ENCODE peak calls at places on chromosomes 4 and X, in four cellular contexts. P is GM12878, H is K562, C is HL-60. Y is an unnamed sample.

GRCh38 chrX:107825698-107826285 is at the start of gene MID2:
- DNase-seq in P (no peak), H (no peak), C (no peak), Y (peak)

GRCh38 chrX:103477496-103477895 is 41.8 kb downstream of the RAB40A start:
- DNase-seq in P (no peak), H (no peak), C (no peak), Y (no peak)

GRCh38 chrX:65407157-65407626 is 127.4 kb downstream of the LAS1L start:
- DNase-seq in P (no peak), H (no peak), C (no peak), Y (no peak)

GRCh38 chrX:110188701-110189558 is 129.0 kb downstream of the AMMECR1 start:
- DNase-seq in P (no peak), H (no peak), C (no peak), Y (no peak)

GRCh38 chr4:77826280-77826679 is 7.1 kb upstream of the CNOT6L start:
- DNase-seq in P (no peak), H (no peak), C (no peak), Y (no peak)

GRCh38 chrX:19875051-19875432 is 12.4 kb downstream of the SH3KBP1 start:
- DNase-seq in P (no peak), H (no peak), C (peak), Y (no peak)

GRCh38 chrX:10031743-10032142 is 64.6 kb downstream of the CLDN34 start:
- DNase-seq in P (no peak), H (no peak), C (no peak), Y (no peak)

GRCh38 chrX:121407627-121408026 is 360.2 kb downstream of the GLUD2 start:
- DNase-seq in P (no peak), H (peak), C (no peak), Y (no peak)

GRCh38 chr4:170529760-170530440 is 440.1 kb upstream of the AADAT start:
- DNase-seq in P (no peak), H (no peak), C (no peak), Y (no peak)

GRCh38 chr4:121216438-121216837 is 52.3 kb upstream of the TNIP3 start:
- DNase-seq in P (no peak), H (no peak), C (no peak), Y (no peak)

GRCh38 chr4:138414202-138414601 is 172.1 kb upstream of the SLC7A11 start:
- DNase-seq in P (no peak), H (no peak), C (peak), Y (no peak)

GRCh38 chrX:118751950-118752783 is 24.8 kb downstream of the IL13RA1 start:
- DNase-seq in P (peak), H (no peak), C (peak), Y (peak)

GRCh38 chrX:31658360-31658759 is 586.5 kb upstream of the FTHL17 start:
- DNase-seq in P (no peak), H (peak), C (no peak), Y (no peak)

GRCh38 chrX:103197721-103198306 is 17.1 kb upstream of the BEX4 start:
- DNase-seq in P (no peak), H (no peak), C (no peak), Y (no peak)

GRCh38 chrX:20455001-20455400 is 188.3 kb upstream of the RPS6KA3 start:
- DNase-seq in P (no peak), H (no peak), C (no peak), Y (no peak)

GRCh38 chr4:127846765-127847164 is 33.9 kb upstream of the PLK4 start:
- DNase-seq in P (no peak), H (no peak), C (no peak), Y (no peak)

GRCh38 chr4:127846061-127846460 is 34.6 kb upstream of the PLK4 start:
- DNase-seq in P (no peak), H (peak), C (no peak), Y (no peak)

GRCh38 chr4:127852661-127853060 is 28.0 kb upstream of the PLK4 start:
- DNase-seq in P (no peak), H (no peak), C (no peak), Y (no peak)

GRCh38 chr4:127844605-127845116 is 36.0 kb upstream of the PLK4 start:
- DNase-seq in P (no peak), H (peak), C (no peak), Y (no peak)

DNA sequence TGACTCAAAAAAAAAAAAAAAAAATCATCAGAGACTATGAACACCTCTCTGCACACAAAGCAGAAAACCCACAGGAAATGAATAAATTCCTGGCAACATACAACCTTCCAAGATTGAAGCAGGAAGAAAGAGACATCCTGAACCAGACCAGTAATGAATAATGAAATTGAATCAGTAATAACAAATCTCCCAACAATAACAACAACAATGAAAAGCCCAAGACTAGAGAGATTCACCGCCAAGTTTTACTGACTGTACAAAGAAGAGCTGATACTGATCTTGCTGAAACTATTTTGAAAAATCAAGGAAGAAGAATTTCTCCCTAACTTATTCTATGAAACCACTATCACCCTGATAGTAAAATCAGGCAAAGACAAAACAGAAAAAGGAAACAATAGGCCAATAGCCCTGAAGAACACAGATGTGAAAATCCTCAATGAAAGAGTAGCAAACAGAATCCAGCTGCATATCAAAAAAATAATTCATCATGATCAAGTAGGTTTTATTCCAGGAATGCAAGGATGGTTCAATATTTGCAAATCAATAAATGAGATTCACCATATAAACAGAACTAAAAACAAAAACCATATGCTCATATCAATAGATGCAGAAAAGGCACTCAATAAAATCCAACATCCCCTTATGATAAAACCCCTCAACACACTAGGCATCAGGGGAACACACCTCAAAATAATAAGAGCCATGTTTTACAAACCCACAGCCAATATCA is 31.0 kb upstream of the PLK4 start:
- DNase-seq in P (no peak), H (no peak), C (no peak), Y (no peak)
- TF ChIP-seq POLR2AphosphoS5 in P (no peak), H (no peak), C (no peak), Y (no peak)

DNA sequence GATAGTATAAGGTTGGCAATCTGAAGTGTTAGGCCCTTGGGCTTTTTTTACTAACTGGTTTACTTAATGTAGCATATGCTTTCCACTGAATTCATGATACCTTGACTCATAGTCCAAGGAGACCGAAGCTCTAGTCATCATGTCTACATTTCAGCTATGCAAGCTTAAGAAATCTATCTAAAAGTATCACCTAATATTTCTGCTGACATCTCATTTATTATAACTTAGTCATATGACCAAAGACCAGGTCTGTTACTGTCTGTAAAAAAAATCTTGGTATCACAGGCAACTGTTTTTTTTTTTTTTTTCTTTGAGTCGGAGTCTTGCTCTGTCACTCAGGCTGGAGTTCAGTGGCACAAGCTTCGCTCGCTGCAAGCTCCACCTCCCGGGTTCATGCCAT is 814.0 kb upstream of the NDST4 start:
- DNase-seq in P (no peak), H (no peak), C (no peak), Y (no peak)
- TF ChIP-seq SPI1 in P (no peak), H (no peak), C (no peak), Y (no peak)

GRCh38 chrX:150544835-150545790 is 23.3 kb upstream of the MTM1 start:
- DNase-seq in P (no peak), H (no peak), C (no peak), Y (no peak)

GRCh38 chrX:150548251-150548650 is 20.2 kb upstream of the MTM1 start:
- DNase-seq in P (no peak), H (no peak), C (no peak), Y (no peak)

GRCh38 chrX:150548684-150549083 is 19.7 kb upstream of the MTM1 start:
- DNase-seq in P (no peak), H (no peak), C (no peak), Y (no peak)

GRCh38 chrX:150547511-150548115 is 20.8 kb upstream of the MTM1 start:
- DNase-seq in P (no peak), H (peak), C (no peak), Y (no peak)

DNA sequence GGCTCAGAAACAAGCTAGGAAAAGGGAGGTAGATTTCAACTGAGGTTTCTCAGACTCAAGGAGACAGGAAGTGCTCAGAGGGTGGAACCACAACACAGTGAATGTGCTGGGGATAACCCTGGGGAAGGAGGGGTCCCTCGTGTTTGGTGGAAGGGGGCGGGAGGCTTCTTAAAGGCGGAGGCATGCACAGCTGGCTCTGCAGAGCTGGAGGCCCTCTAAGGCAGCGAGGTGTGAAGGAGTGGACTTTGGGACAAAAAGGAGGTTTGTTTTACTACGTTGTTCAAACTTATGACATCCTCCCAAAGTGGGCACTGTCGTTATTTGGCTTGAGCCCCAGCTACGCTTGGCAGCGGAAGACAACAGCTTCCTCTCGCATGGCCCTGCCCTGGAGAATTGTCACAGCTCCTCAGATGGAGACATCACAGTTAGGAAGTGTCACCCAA is 21.7 kb upstream of the MTM1 start:
- DNase-seq in P (no peak), H (no peak), C (no peak), Y (no peak)
- TF ChIP-seq POLR2AphosphoS5 in P (no peak), H (no peak), C (no peak), Y (no peak)

DNA sequence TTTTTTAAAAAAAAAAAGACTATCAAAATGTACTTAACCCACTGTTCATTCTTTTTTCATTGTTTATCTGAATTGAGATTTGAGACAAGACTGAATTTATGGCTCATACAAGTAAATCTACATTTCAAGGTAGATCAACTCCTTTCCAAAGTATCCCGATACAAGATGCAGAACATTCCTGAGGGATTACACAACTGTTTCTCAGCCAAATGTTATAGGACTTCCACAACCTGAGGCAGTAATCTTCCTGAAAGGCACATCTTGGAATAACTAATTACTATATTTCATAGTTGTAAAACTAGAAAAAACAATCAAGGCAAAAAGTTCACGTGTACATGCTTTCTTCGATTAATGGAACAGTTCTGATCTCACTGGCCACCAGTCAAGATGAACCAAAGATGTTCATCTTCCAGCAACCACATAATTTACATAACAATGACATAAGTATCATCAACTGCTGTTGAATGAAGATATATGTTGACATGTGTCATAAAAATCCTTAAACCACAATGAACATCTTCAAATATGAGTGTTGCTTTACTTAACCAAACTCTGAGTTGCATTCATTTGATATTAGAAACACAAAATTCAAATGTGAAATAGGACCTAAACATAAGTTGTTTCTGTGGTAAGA is 225.2 kb upstream of the DKK2 start:
- DNase-seq in P (no peak), H (no peak), C (no peak), Y (no peak)
- TF ChIP-seq SPI1 in P (no peak), H (no peak), C (no peak), Y (no peak)

GRCh38 chr4:52035190-52035589 is 2.9 kb downstream of the SGCB start:
- DNase-seq in P (no peak), H (no peak), C (no peak), Y (no peak)

GRCh38 chr4:52036875-52037274 is 1.2 kb downstream of the SGCB start:
- DNase-seq in P (no peak), H (no peak), C (no peak), Y (no peak)

GRCh38 chr4:52037730-52038108 is 380 bp downstream of the SGCB start:
- DNase-seq in P (no peak), H (no peak), C (no peak), Y (no peak)

DNA sequence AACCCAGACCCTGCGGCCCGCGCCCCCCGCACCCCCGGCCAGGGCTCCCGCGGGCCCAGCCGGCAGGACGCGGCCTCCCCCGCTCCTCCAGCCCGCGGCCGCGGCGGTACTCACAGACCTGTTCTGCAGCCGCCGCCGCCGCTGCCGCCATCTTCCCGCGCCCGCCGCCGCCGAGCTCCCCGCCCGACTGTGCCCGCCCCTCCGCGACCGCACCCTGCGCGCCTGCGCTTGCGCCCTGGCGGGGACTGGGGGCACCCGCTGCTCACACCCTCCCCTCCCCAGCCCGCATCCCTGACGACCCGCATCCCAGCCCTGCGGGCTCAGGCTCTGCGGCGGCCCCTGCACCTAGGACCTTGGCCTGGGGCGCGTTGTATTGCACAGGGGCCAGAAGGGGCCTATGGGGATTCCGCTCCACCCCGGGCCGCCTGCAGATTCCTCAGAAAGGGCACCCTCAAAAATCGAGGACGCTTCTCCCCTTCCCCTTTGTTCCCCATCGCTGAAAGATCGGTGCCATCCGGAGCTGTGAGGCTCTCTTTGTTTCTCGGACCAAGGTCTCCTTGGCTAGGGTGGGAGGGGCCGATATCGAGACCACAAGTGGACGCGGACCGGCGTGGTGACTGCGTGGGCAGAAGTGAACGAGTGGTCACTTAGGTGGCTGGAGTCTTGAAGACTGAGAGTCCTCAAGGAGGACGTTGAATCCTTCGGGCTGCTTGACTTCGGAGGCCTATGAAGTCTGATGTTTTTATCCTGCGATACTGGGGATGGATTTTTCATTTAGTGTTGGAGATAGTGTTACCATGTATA is at the start of gene SGCB:
- DNase-seq in P (no peak), H (peak), C (peak), Y (peak)
- TF ChIP-seq POLR2AphosphoS5 in P (no peak), H (no peak), C (no peak), Y (no peak)

GRCh38 chr4:137343221-137343620 is 189.1 kb downstream of the PCDH18 start:
- DNase-seq in P (no peak), H (no peak), C (no peak), Y (no peak)
- TF ChIP-seq SPI1 in P (no peak), H (no peak), C (no peak), Y (no peak)

GRCh38 chr4:84499065-84499982 is at the start of gene NKX6-1:
- DNase-seq in P (no peak), H (peak), C (no peak), Y (no peak)

GRCh38 chr4:84497220-84497834 is 1.8 kb downstream of the NKX6-1 start:
- DNase-seq in P (no peak), H (no peak), C (no peak), Y (no peak)

GRCh38 chr4:84497835-84498202 is 1.3 kb downstream of the NKX6-1 start:
- DNase-seq in P (no peak), H (no peak), C (no peak), Y (no peak)

GRCh38 chr4:84496356-84497219 is 2.5 kb downstream of the NKX6-1 start:
- DNase-seq in P (no peak), H (no peak), C (no peak), Y (no peak)

DNA sequence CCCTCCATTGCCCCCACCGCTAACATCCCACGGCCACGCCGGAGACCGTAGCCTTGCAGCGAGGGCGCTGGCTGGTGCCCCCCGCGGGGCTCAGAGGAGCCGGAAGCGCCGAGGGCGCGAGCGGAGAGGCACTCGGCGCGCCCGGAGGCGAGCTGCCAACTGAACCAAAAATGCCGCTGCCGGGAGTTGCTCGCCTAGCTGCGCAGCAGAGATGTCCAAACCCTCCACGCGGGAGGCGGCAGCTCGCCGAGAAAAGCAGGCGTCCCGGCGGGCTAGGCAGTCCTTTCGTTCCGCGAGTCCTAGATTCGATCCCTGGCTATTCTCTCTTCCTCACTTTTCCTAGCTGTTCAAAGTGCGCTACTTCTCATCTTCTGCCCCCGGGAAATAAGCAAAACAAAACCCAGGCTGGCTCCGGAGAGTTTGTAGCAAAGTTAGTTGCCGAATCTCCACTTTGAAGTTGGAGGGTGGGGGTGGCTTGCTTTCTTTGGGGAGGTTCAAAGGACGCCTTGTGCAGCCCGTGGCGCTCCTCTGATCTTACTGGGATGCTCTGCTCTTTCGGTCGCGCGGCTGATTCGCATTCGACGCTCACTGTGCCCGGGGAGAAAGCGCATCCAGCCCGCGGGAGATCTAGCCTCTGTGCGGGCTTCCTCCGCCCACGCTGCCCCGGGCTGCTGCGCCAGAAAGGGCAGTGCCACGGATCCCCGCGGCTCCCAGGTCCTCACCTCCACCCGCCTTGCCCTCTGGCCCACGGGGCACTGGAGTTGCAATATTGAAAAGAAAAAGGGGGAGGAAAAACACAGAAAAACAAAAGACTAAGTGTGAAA is 677 bp downstream of the NKX6-1 start:
- DNase-seq in P (no peak), H (no peak), C (no peak), Y (no peak)
- TF ChIP-seq POLR2AphosphoS5 in P (no peak), H (no peak), C (no peak), Y (no peak)

DNA sequence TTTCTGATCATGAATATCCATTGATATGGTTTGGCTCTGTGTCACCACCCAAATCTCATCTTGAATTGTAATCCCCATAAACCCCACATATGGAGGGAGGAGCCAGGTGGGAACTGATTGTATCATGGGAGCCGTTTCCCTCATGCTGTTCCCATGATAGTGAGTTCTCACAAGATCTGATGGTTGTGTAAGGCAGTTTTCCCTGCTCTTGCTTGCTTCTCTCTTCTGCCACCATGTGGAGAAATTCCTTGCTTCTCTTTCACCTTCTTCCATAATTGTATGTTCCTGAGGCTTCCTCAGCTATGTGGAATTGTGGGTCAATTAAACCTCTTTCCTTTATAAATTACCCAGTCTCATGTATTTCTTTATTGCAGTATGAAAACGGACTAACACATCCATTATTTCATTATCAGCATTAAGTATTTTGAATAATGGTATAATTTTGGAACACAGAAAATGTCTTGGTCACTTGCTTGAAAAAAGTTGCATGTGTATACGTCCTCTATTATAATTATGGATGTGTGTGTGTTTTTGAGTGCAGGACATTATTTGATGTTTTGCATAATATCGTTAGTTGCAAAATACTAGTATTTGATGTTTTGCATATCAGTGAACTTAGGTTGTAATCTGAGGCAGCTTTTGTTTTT is 334.6 kb downstream of the PCDH10 start:
- DNase-seq in P (no peak), H (no peak), C (peak), Y (no peak)
- TF ChIP-seq SPI1 in P (no peak), H (no peak), C (no peak), Y (no peak)

Y was measured in GM12891.